ENCODE peak calls at places on chromosomes 7 and 10, in six cellular contexts. One of them, this sample, is unnamed.

GRCh38 chr7:110835209-110835608 is 255.7 kb upstream of the LRRN3 start:
- DNase-seq in SJSA1: no peak
- DNase-seq in right cardiac atrium: no peak
- DNase-seq in lung: no peak
- DNase-seq in psoas muscle: no peak
- DNase-seq in transverse colon: peak; percentile 23
- DNase-seq in this sample: peak; percentile 41

GRCh38 chr7:46725838-46726237 is 804.8 kb upstream of the IGFBP3 start:
- DNase-seq in SJSA1: no peak
- DNase-seq in right cardiac atrium: no peak
- DNase-seq in lung: no peak
- DNase-seq in psoas muscle: no peak
- DNase-seq in transverse colon: no peak
- DNase-seq in this sample: no peak

GRCh38 chr10:25811141-25811685 is 122.8 kb upstream of the MYO3A start:
- DNase-seq in SJSA1: no peak
- DNase-seq in right cardiac atrium: no peak
- DNase-seq in lung: no peak
- DNase-seq in psoas muscle: no peak
- DNase-seq in transverse colon: no peak
- DNase-seq in this sample: no peak

GRCh38 chr10:64558094-64558870 is 1037.1 kb downstream of the REEP3 start:
- DNase-seq in SJSA1: no peak
- DNase-seq in right cardiac atrium: no peak
- DNase-seq in lung: no peak
- DNase-seq in psoas muscle: no peak
- DNase-seq in transverse colon: no peak
- DNase-seq in this sample: no peak

GRCh38 chr7:17233643-17234397 is 64.6 kb upstream of the AHR start:
- DNase-seq in SJSA1: no peak
- DNase-seq in right cardiac atrium: no peak
- DNase-seq in lung: no peak
- DNase-seq in psoas muscle: no peak
- DNase-seq in transverse colon: no peak
- DNase-seq in this sample: peak; percentile 16

GRCh38 chr7:69517985-69518731 is 80.1 kb upstream of the AUTS2 start:
- DNase-seq in SJSA1: no peak
- DNase-seq in right cardiac atrium: no peak
- DNase-seq in lung: no peak
- DNase-seq in psoas muscle: peak; percentile 52
- DNase-seq in transverse colon: no peak
- DNase-seq in this sample: no peak

GRCh38 chr7:104550362-104550761 is 222.0 kb downstream of the LHFPL3 start:
- DNase-seq in SJSA1: no peak
- DNase-seq in right cardiac atrium: no peak
- DNase-seq in lung: no peak
- DNase-seq in psoas muscle: no peak
- DNase-seq in transverse colon: no peak
- DNase-seq in this sample: peak; percentile 73

GRCh38 chr7:67553378-67553777 is 556.7 kb downstream of the TYW1 start:
- DNase-seq in SJSA1: no peak
- DNase-seq in right cardiac atrium: no peak
- DNase-seq in lung: peak; percentile 29
- DNase-seq in psoas muscle: no peak
- DNase-seq in transverse colon: no peak
- DNase-seq in this sample: no peak

GRCh38 chr10:49609283-49610014 is 661 bp upstream of the SLC18A3 start:
- DNase-seq in SJSA1: no peak
- DNase-seq in right cardiac atrium: no peak
- DNase-seq in lung: no peak
- DNase-seq in psoas muscle: peak; percentile 39
- DNase-seq in transverse colon: no peak
- DNase-seq in this sample: no peak

GRCh38 chr10:18658301-18658991 is 785 bp upstream of the ARL5B start:
- DNase-seq in SJSA1: peak; percentile 54
- DNase-seq in right cardiac atrium: peak; percentile 55
- DNase-seq in lung: no peak
- DNase-seq in psoas muscle: peak; percentile 47
- DNase-seq in transverse colon: peak; percentile 19
- DNase-seq in this sample: peak; percentile 62

GRCh38 chr7:86978804-86979506 is 80.5 kb downstream of the ELAPOR2 start:
- DNase-seq in SJSA1: no peak
- DNase-seq in right cardiac atrium: no peak
- DNase-seq in lung: no peak
- DNase-seq in psoas muscle: no peak
- DNase-seq in transverse colon: no peak
- DNase-seq in this sample: no peak

GRCh38 chr10:24983946-24984345 is 31.5 kb upstream of the PRTFDC1 start:
- DNase-seq in SJSA1: no peak
- DNase-seq in right cardiac atrium: no peak
- DNase-seq in lung: no peak
- DNase-seq in psoas muscle: no peak
- DNase-seq in transverse colon: no peak
- DNase-seq in this sample: no peak

GRCh38 chr7:46583606-46584005 is 662.5 kb upstream of the IGFBP3 start:
- DNase-seq in SJSA1: no peak
- DNase-seq in right cardiac atrium: no peak
- DNase-seq in lung: no peak
- DNase-seq in psoas muscle: no peak
- DNase-seq in transverse colon: no peak
- DNase-seq in this sample: no peak

GRCh38 chr7:136039577-136040345 is 62.6 kb upstream of the MTPN start:
- DNase-seq in SJSA1: no peak
- DNase-seq in right cardiac atrium: no peak
- DNase-seq in lung: no peak
- DNase-seq in psoas muscle: no peak
- DNase-seq in transverse colon: no peak
- DNase-seq in this sample: no peak

GRCh38 chr7:49783446-49783845 is 10.0 kb downstream of the VWC2 start:
- DNase-seq in SJSA1: no peak
- DNase-seq in right cardiac atrium: peak; percentile 79
- DNase-seq in lung: no peak
- DNase-seq in psoas muscle: no peak
- DNase-seq in transverse colon: no peak
- DNase-seq in this sample: no peak

GRCh38 chr7:103718482-103719415 is 270.7 kb downstream of the RELN start:
- DNase-seq in SJSA1: no peak
- DNase-seq in right cardiac atrium: no peak
- DNase-seq in lung: no peak
- DNase-seq in psoas muscle: no peak
- DNase-seq in transverse colon: no peak
- DNase-seq in this sample: no peak

GRCh38 chr10:50552771-50553535 is 70.8 kb downstream of the SGMS1 start:
- DNase-seq in SJSA1: peak; percentile 22
- DNase-seq in right cardiac atrium: no peak
- DNase-seq in lung: no peak
- DNase-seq in psoas muscle: no peak
- DNase-seq in transverse colon: peak; percentile 34
- DNase-seq in this sample: no peak

GRCh38 chr7:2614646-2615330 is 17.0 kb upstream of the TTYH3 start:
- DNase-seq in SJSA1: no peak
- DNase-seq in right cardiac atrium: peak; percentile 63
- DNase-seq in lung: no peak
- DNase-seq in psoas muscle: no peak
- DNase-seq in transverse colon: no peak
- DNase-seq in this sample: no peak

GRCh38 chr10:14598809-14599764 is 175.6 kb downstream of the FAM107B start:
- DNase-seq in SJSA1: no peak
- DNase-seq in right cardiac atrium: no peak
- DNase-seq in lung: no peak
- DNase-seq in psoas muscle: no peak
- DNase-seq in transverse colon: no peak
- DNase-seq in this sample: no peak

GRCh38 chr7:122463631-122464030 is 159.1 kb upstream of the FEZF1 start:
- DNase-seq in SJSA1: no peak
- DNase-seq in right cardiac atrium: no peak
- DNase-seq in lung: no peak
- DNase-seq in psoas muscle: no peak
- DNase-seq in transverse colon: no peak
- DNase-seq in this sample: no peak

GRCh38 chr10:42940487-42941157 is 136.2 kb upstream of the RET start:
- DNase-seq in SJSA1: no peak
- DNase-seq in right cardiac atrium: no peak
- DNase-seq in lung: peak; percentile 22
- DNase-seq in psoas muscle: no peak
- DNase-seq in transverse colon: no peak
- DNase-seq in this sample: no peak

GRCh38 chr10:26821699-26822542 is 38.8 kb downstream of the ABI1 start:
- DNase-seq in SJSA1: no peak
- DNase-seq in right cardiac atrium: no peak
- DNase-seq in lung: no peak
- DNase-seq in psoas muscle: no peak
- DNase-seq in transverse colon: no peak
- DNase-seq in this sample: no peak

GRCh38 chr7:134882481-134882880 is 103.0 kb downstream of the CALD1 start:
- DNase-seq in SJSA1: no peak
- DNase-seq in right cardiac atrium: no peak
- DNase-seq in lung: no peak
- DNase-seq in psoas muscle: no peak
- DNase-seq in transverse colon: no peak
- DNase-seq in this sample: no peak
- H3K4me1 ChIP-seq in SJSA1: peaks cover 69% of the 10 kb centered on the region
- H3K4me1 ChIP-seq in right cardiac atrium: peaks cover 8% of the 10 kb centered on the region
- H3K4me1 ChIP-seq in lung: peaks cover 5% of the 10 kb centered on the region
- H3K4me1 ChIP-seq in psoas muscle: no peaks in the 10 kb centered on the region
- H3K4me1 ChIP-seq in transverse colon: peaks cover 12% of the 10 kb centered on the region
- H3K4me1 ChIP-seq in this sample: peaks cover 11% of the 10 kb centered on the region

DNA sequence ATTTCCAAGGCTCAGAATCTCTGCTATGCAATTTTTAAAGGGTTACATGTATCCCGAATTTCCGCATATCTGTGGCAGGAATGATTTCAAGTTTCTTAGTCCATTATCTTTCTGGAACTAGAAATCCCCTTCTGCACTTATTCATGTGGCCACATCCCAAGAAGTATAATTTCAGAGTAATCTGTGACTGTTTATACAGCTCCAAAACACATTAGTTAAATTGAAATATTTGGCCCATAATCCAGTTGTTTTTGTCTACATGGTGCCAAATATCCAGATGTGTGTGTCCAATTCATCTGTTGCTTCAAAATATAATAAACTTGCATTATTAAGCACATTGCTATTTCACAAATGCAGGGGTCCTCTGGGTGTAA is 271.2 kb downstream of the ARHGAP12 start:
- DNase-seq in SJSA1: no peak
- DNase-seq in right cardiac atrium: no peak
- DNase-seq in lung: no peak
- DNase-seq in psoas muscle: no peak
- DNase-seq in transverse colon: no peak
- DNase-seq in this sample: no peak
- H3K27ac ChIP-seq in SJSA1: no peak overlapping the region
- H3K27ac ChIP-seq in right cardiac atrium: no peak overlapping the region
- H3K27ac ChIP-seq in lung: no peak overlapping the region
- H3K27ac ChIP-seq in psoas muscle: peak overlapping the region; percentile 32
- H3K27ac ChIP-seq in transverse colon: peak overlapping the region; percentile 68
- H3K27ac ChIP-seq in this sample: no peak overlapping the region

GRCh38 chr7:79716329-79716728 is 262.9 kb upstream of the MAGI2 start:
- DNase-seq in SJSA1: no peak
- DNase-seq in right cardiac atrium: no peak
- DNase-seq in lung: no peak
- DNase-seq in psoas muscle: no peak
- DNase-seq in transverse colon: no peak
- DNase-seq in this sample: no peak

GRCh38 chr7:79711660-79712059 is 258.2 kb upstream of the MAGI2 start:
- DNase-seq in SJSA1: no peak
- DNase-seq in right cardiac atrium: no peak
- DNase-seq in lung: no peak
- DNase-seq in psoas muscle: no peak
- DNase-seq in transverse colon: no peak
- DNase-seq in this sample: no peak

GRCh38 chr7:79709574-79710409 is 256.3 kb upstream of the MAGI2 start:
- DNase-seq in SJSA1: no peak
- DNase-seq in right cardiac atrium: no peak
- DNase-seq in lung: no peak
- DNase-seq in psoas muscle: no peak
- DNase-seq in transverse colon: peak; percentile 15
- DNase-seq in this sample: no peak

GRCh38 chr7:79713281-79713680 is 259.8 kb upstream of the MAGI2 start:
- DNase-seq in SJSA1: no peak
- DNase-seq in right cardiac atrium: no peak
- DNase-seq in lung: no peak
- DNase-seq in psoas muscle: no peak
- DNase-seq in transverse colon: no peak
- DNase-seq in this sample: no peak

GRCh38 chr7:79714081-79714480 is 260.6 kb upstream of the MAGI2 start:
- DNase-seq in SJSA1: no peak
- DNase-seq in right cardiac atrium: no peak
- DNase-seq in lung: no peak
- DNase-seq in psoas muscle: no peak
- DNase-seq in transverse colon: no peak
- DNase-seq in this sample: no peak
- H3K4me3 ChIP-seq in SJSA1: no peak overlapping the region
- H3K4me3 ChIP-seq in right cardiac atrium: no peak overlapping the region
- H3K4me3 ChIP-seq in lung: no peak overlapping the region
- H3K4me3 ChIP-seq in psoas muscle: no peak overlapping the region
- H3K4me3 ChIP-seq in transverse colon: no peak overlapping the region
- H3K4me3 ChIP-seq in this sample: no peak overlapping the region

GRCh38 chr7:138470586-138471157 is 10.6 kb downstream of the TRIM24 start:
- DNase-seq in SJSA1: no peak
- DNase-seq in right cardiac atrium: no peak
- DNase-seq in lung: no peak
- DNase-seq in psoas muscle: no peak
- DNase-seq in transverse colon: no peak
- DNase-seq in this sample: no peak

GRCh38 chr7:138472292-138473079 is 12.4 kb downstream of the TRIM24 start:
- DNase-seq in SJSA1: no peak
- DNase-seq in right cardiac atrium: no peak
- DNase-seq in lung: no peak
- DNase-seq in psoas muscle: no peak
- DNase-seq in transverse colon: no peak
- DNase-seq in this sample: no peak

GRCh38 chr7:138465046-138465445 is 5.0 kb downstream of the TRIM24 start:
- DNase-seq in SJSA1: no peak
- DNase-seq in right cardiac atrium: no peak
- DNase-seq in lung: no peak
- DNase-seq in psoas muscle: no peak
- DNase-seq in transverse colon: no peak
- DNase-seq in this sample: no peak

DNA sequence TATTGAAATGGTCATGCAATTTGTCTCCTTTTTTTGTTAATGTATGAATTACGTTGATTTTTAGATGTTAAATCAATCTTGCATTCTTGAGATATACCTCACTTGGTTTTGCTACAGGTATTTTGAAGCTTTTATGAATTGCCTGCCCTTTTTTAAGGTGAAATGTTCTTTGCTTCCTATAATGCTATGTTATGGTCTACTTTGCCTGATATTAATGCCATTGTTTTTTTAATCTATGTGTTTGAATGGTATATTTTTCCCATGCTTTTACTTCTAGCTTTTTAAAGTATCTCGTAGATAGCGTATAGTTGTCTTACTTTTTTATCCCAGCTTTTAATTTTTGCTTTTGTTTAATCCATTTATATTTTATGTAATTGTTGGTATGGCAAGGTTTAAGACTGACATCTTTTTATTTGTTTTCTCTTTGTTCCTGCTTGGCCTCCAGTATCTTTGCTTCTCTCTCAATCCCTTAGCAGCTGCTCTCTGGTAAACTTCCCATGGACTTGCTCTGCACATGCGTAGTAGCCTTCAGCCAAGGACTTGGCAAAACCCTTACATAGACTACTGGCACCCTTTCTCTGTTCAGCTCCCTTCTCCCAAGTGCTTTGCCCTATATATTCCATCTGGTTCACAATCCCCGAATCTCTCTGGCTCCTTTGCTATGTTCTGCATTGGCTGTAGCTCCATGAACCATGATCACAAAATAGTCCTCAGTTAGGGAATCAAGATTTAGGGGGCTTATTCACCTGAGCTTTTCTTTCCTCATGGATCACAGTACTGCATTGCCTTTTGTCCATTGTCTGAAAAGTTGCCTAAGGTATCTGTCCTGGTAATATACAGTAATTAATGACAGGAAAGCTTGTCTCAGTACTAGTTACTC is 8.4 kb downstream of the TRIM24 start:
- DNase-seq in SJSA1: no peak
- DNase-seq in right cardiac atrium: no peak
- DNase-seq in lung: no peak
- DNase-seq in psoas muscle: no peak
- DNase-seq in transverse colon: no peak
- DNase-seq in this sample: peak; percentile 57
- H3K4me1 ChIP-seq in SJSA1: no peaks in the 10 kb centered on the region
- H3K4me1 ChIP-seq in right cardiac atrium: peaks cover 1% of the 10 kb centered on the region
- H3K4me1 ChIP-seq in lung: peaks cover 4% of the 10 kb centered on the region
- H3K4me1 ChIP-seq in psoas muscle: peaks cover 29% of the 10 kb centered on the region
- H3K4me1 ChIP-seq in transverse colon: peaks cover 9% of the 10 kb centered on the region
- H3K4me1 ChIP-seq in this sample: peaks cover 66% of the 10 kb centered on the region